ENCODE peak calls at places on chromosomes 7 and 10, in six cellular contexts. B is neural crest cell, S is GM12865, L is astrocyte of the spinal cord, P is GM20000, W is AG09319. G is an unnamed sample.

GRCh38 chr7:79933144-79933543 is 201.5 kb upstream of the GNAI1 start:
- DNase-seq in B (no peak), L (peak), S (no peak), W (no peak), P (no peak), G (no peak)

GRCh38 chr7:100396421-100396982 is 23.2 kb downstream of the PILRA start:
- DNase-seq in B (no peak), S (peak), W (no peak), P (peak), L (no peak), G (no peak)

GRCh38 chr10:30805061-30805460 is 175.5 kb upstream of the LYZL2 start:
- DNase-seq in B (no peak), L (no peak), S (no peak), W (no peak), P (no peak), G (no peak)

GRCh38 chr7:123432601-123433000 is 101.8 kb downstream of the IQUB start:
- DNase-seq in L (no peak), W (no peak), P (no peak), S (no peak), B (no peak), G (no peak)

GRCh38 chr10:62610649-62611229 is 193.8 kb upstream of the ADO start:
- DNase-seq in W (no peak), S (peak), B (peak), P (peak), L (peak), G (peak)

GRCh38 chr7:75758491-75758890 is 13.5 kb downstream of the CCL26 start:
- DNase-seq in P (no peak), L (no peak), S (no peak), B (no peak), W (no peak), G (no peak)

GRCh38 chr10:88076027-88076880 is 212.8 kb downstream of the PTEN start:
- DNase-seq in P (peak), S (peak), W (no peak), L (peak), B (no peak), G (no peak)

GRCh38 chr7:46908770-46909169 is 673.1 kb downstream of the TNS3 start:
- DNase-seq in W (peak), S (no peak), B (no peak), L (peak), P (no peak), G (no peak)

GRCh38 chr7:3897430-3898385 is 596.7 kb downstream of the SDK1 start:
- DNase-seq in B (no peak), P (peak), W (no peak), S (peak), L (peak), G (peak)

GRCh38 chr7:12025246-12025645 is 185.8 kb upstream of the TMEM106B start:
- DNase-seq in B (no peak), W (no peak), L (no peak), P (no peak), S (no peak), G (no peak)

GRCh38 chr7:102935450-102936110 is 22.8 kb downstream of the LRRC17 start:
- DNase-seq in L (no peak), W (no peak), S (no peak), B (no peak), P (no peak), G (no peak)

GRCh38 chr10:131310054-131310903 is 1.2 kb downstream of the TCERG1L start:
- DNase-seq in S (no peak), W (no peak), P (no peak), L (no peak), B (no peak), G (no peak)

GRCh38 chr10:117175901-117176534 is 21.3 kb upstream of the KCNK18 start:
- DNase-seq in W (peak), P (peak), L (peak), B (peak), S (peak), G (peak)

GRCh38 chr10:67884842-67885680 is 605 bp downstream of the SIRT1 start:
- DNase-seq in L (peak), P (peak), B (peak), S (peak), W (peak), G (peak)

GRCh38 chr10:35208536-35208935 is 81.9 kb downstream of the CREM start:
- DNase-seq in L (no peak), B (no peak), S (peak), P (peak), W (no peak), G (no peak)

GRCh38 chr10:62244785-62245595 is 23.7 kb downstream of the RTKN2 start:
- DNase-seq in P (peak), L (peak), W (no peak), B (no peak), S (peak), G (peak)

GRCh38 chr7:41858196-41858595 is 155.3 kb upstream of the INHBA start:
- DNase-seq in W (no peak), P (no peak), B (no peak), S (no peak), L (no peak), G (no peak)
- TF ChIP-seq CTCF in W (no peak), P (no peak), B (no peak), S (no peak), L (no peak), G (no peak)

GRCh38 chr7:2760098-2760889 is 72.3 kb downstream of the AMZ1 start:
- DNase-seq in S (peak), L (peak), W (no peak), P (peak), B (peak), G (peak)
- TF ChIP-seq CTCF in S (peak), L (peak), W (peak), P (no peak), B (peak), G (peak)

DNA sequence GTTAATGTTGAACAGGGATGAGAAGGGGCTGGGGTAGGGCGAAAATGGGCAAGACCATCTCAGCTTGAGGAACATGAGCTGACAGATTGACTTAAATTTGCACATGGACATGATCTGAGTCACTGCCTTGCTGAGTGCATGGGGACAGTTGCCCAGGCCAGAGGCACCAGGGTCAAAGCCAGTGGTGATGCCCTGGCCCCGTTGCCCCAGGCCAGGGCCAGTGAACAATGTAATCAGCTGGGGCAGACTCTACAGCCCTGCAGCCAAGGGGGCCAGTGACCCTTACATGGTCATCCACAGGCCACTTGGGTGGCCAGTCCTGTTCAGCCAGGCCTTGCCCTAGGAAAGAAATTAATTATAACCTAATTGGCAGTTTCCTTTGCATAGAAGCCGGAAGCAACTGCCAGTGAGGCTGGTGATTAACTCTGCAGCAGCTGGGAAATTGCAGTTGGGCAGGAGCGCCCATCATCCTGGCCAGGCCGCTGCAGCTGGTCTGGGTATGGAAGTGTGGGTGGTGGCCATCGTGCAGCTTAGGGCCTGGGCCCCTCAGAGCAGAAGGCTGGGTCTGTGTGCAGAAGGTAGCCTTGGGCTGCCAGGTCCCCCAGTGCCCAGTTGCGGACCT is 9.6 kb downstream of the RET start:
- DNase-seq in L (no peak), P (no peak), W (no peak), S (no peak), B (no peak), G (no peak)
- TF ChIP-seq CTCF in L (no peak), P (no peak), W (no peak), S (no peak), B (no peak), G (no peak)

GRCh38 chr7:148999166-148999565 is 29.1 kb downstream of the PDIA4 start:
- DNase-seq in B (no peak), L (no peak), P (no peak), W (no peak), S (no peak), G (no peak)
- TF ChIP-seq CTCF in B (no peak), L (no peak), P (no peak), W (no peak), S (no peak), G (no peak)

GRCh38 chr10:48697821-48698764 is 13.4 kb downstream of the WDFY4 start:
- DNase-seq in B (no peak), S (peak), L (no peak), P (no peak), W (no peak), G (no peak)
- TF ChIP-seq CTCF in B (no peak), S (no peak), L (no peak), P (no peak), W (no peak), G (no peak)

GRCh38 chr10:6033954-6034353 is 28.2 kb downstream of the IL2RA start:
- DNase-seq in W (no peak), P (no peak), S (no peak), B (no peak), L (no peak), G (peak)

GRCh38 chr10:6030940-6031339 is 31.2 kb downstream of the IL2RA start:
- DNase-seq in L (no peak), S (no peak), P (no peak), B (no peak), W (no peak), G (no peak)

GRCh38 chr10:6034371-6034770 is 27.8 kb downstream of the IL2RA start:
- DNase-seq in L (no peak), W (no peak), B (no peak), P (no peak), S (no peak), G (no peak)

GRCh38 chr10:6027929-6028328 is 34.2 kb downstream of the IL2RA start:
- DNase-seq in L (no peak), P (no peak), B (no peak), S (no peak), W (no peak), G (no peak)

DNA sequence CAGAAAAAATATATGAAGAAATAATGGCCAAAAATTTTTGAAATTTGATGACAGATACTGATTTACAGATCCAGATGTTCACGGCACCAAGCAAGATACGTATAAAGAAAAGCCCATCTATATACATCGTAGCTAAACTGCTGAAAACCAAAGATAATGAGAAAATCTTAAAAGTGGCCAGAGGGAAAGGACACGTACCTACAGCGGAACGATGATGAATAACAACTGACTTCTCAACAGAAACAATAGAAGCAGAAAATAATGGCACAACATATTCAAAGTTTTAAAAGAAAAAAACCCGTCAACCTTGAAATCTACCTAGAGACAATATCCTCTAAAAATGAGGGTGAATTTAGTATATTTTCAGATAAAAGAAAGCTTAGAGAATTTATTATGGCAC is 31.9 kb downstream of the IL2RA start:
- DNase-seq in P (no peak), B (no peak), W (no peak), L (no peak), S (no peak), G (no peak)
- TF ChIP-seq CTCF in P (no peak), B (no peak), W (no peak), L (no peak), S (no peak), G (no peak)

G was measured in adrenal gland.